ENCODE peak calls at places on chromosomes 2 and 18, in six cellular contexts. Y is aorta; O is Calu3; D is central memory CD4-positive, alpha-beta T cell; A is stimulated activated CD8-positive, alpha-beta memory T cell treated with anti-CD3 and anti-CD28 coated beads, Interleukin-4, amount 100 ng/mL, for 1 hour; Q is AG09309. B is an unnamed sample.

GRCh38 chr2:65299246-65299645 is 71.6 kb downstream of the ACTR2 start:
- DNase-seq in Y (no peak), O (no peak), D (no peak), A (no peak), Q (no peak), B (no peak)

GRCh38 chr2:101699939-101700442 is 2.5 kb downstream of the MAP4K4 start:
- DNase-seq in Y (no peak), O (no peak), D (no peak), A (no peak), Q (no peak), B (no peak)

GRCh38 chr2:106886916-106887758 is 1.2 kb upstream of the ST6GAL2 start:
- DNase-seq in Y (peak; percentile 87), O (no peak), D (no peak), A (no peak), Q (no peak), B (no peak)

GRCh38 chr2:230875347-230876315 is 10.9 kb downstream of the ITM2C start:
- DNase-seq in Y (no peak), O (no peak), D (no peak), A (no peak), Q (no peak), B (no peak)

GRCh38 chr18:8730080-8730827 is 24.9 kb downstream of the MTCL1 start:
- DNase-seq in Y (peak; percentile 78), O (peak; percentile 80), D (no peak), A (no peak), Q (no peak), B (no peak)

GRCh38 chr18:35876243-35876642 is 96.2 kb upstream of the RMP24 start:
- DNase-seq in Y (no peak), O (no peak), D (no peak), A (no peak), Q (no peak), B (no peak)

GRCh38 chr2:222499226-222499625 is 74.9 kb downstream of the SGPP2 start:
- DNase-seq in Y (no peak), O (no peak), D (no peak), A (no peak), Q (no peak), B (no peak)

GRCh38 chr2:240925576-240926515 is 19.7 kb downstream of the CROCC2 start:
- DNase-seq in Y (peak; percentile 72), O (peak; percentile 1), D (no peak), A (no peak), Q (no peak), B (no peak)

GRCh38 chr2:42856891-42857632 is 64.7 kb upstream of the HAAO start:
- DNase-seq in Y (peak; percentile 68), O (no peak), D (no peak), A (no peak), Q (no peak), B (no peak)

GRCh38 chr2:105007367-105007766 is 30.5 kb upstream of the MRPS9 start:
- DNase-seq in Y (no peak), O (no peak), D (no peak), A (no peak), Q (no peak), B (no peak)

GRCh38 chr2:149000168-149000938 is 38.1 kb upstream of the LYPD6B start:
- DNase-seq in Y (no peak), O (no peak), D (no peak), A (no peak), Q (no peak), B (no peak)

GRCh38 chr18:54389143-54389505 is 31.4 kb downstream of the C18orf54 start:
- DNase-seq in Y (no peak), O (no peak), D (no peak), A (no peak), Q (no peak), B (no peak)

GRCh38 chr18:31484461-31484860 is 13.5 kb upstream of the DSG2 start:
- DNase-seq in Y (no peak), O (no peak), D (no peak), A (no peak), Q (no peak), B (no peak)

GRCh38 chr2:216183459-216183858 is 74.3 kb downstream of the XRCC5 start:
- DNase-seq in Y (no peak), O (no peak), D (no peak), A (no peak), Q (no peak), B (no peak)

GRCh38 chr2:216949685-216950397 is 90.0 kb upstream of the TNP1 start:
- DNase-seq in Y (no peak), O (no peak), D (no peak), A (no peak), Q (no peak), B (no peak)

GRCh38 chr18:77023115-77023782 is 109.3 kb downstream of the MBP start:
- DNase-seq in Y (no peak), O (no peak), D (no peak), A (no peak), Q (no peak), B (no peak)

GRCh38 chr18:56062931-56063330 is 474.9 kb upstream of the TCF4 start:
- DNase-seq in Y (no peak), O (no peak), D (no peak), A (no peak), Q (no peak), B (no peak)

GRCh38 chr18:6211174-6211504 is 203.6 kb downstream of the L3MBTL4 start:
- DNase-seq in Y (no peak), O (no peak), D (no peak), A (no peak), Q (no peak), B (no peak)

GRCh38 chr2:100285691-100286090 is 36.6 kb downstream of the LONRF2 start:
- DNase-seq in Y (no peak), O (peak; percentile 45), D (no peak), A (no peak), Q (no peak), B (no peak)

GRCh38 chr2:102444233-102444632 is 21.3 kb downstream of the IL18RAP start:
- DNase-seq in Y (no peak), O (no peak), D (no peak), A (no peak), Q (no peak), B (no peak)

GRCh38 chr2:42068571-42069178 is 20.9 kb downstream of the PKDCC start:
- DNase-seq in Y (no peak), O (no peak), D (no peak), A (no peak), Q (no peak), B (no peak)

GRCh38 chr18:2848145-2848878 is 1.5 kb downstream of the EMILIN2 start:
- DNase-seq in Y (no peak), O (no peak), D (no peak), A (no peak), Q (no peak), B (no peak)

GRCh38 chr2:61205132-61205531 is 43.1 kb downstream of the C2orf74 start:
- DNase-seq in Y (no peak), O (no peak), D (no peak), A (no peak), Q (no peak), B (no peak)

GRCh38 chr18:49178736-49179135 is 228.0 kb upstream of the SMAD7 start:
- DNase-seq in Y (no peak), O (peak; percentile 42), D (no peak), A (no peak), Q (no peak), B (no peak)

GRCh38 chr2:59276917-59277316 is 1035.8 kb upstream of the FANCL start:
- DNase-seq in Y (no peak), O (no peak), D (no peak), A (no peak), Q (no peak), B (no peak)

GRCh38 chr18:10040287-10041011 is 126.6 kb downstream of the VAPA start:
- DNase-seq in Y (no peak), O (no peak), D (no peak), A (no peak), Q (no peak), B (no peak)

GRCh38 chr2:3465844-3466481 is 53.4 kb downstream of the ADI1 start:
- DNase-seq in Y (peak; percentile 67), O (no peak), D (no peak), A (no peak), Q (peak; percentile 80), B (no peak)